ENCODE peak calls at places on chromosomes 1 and 21, in nine cellular contexts. C, N, X, H, F, A, D, Y and M are unnamed samples.

GRCh38 chr1:36258960-36259344 is 34.7 kb downstream of the THRAP3 start:
- DNase-seq in D (peak; percentile 36), N (no peak), H (no peak), A (no peak), C (no peak), F (no peak), Y (no peak), X (no peak), M (no peak)

GRCh38 chr1:114111731-114112661 is 41.7 kb downstream of the SYT6 start:
- DNase-seq in N (no peak), A (no peak), Y (no peak), H (no peak), X (no peak), C (peak; percentile 15), F (no peak), D (no peak), M (no peak)

GRCh38 chr1:52769346-52770033 is 43.2 kb downstream of the ZYG11B start:
- DNase-seq in Y (no peak), A (no peak), N (no peak), D (no peak), H (no peak), X (no peak), C (no peak), F (no peak), M (no peak)

GRCh38 chr1:244450597-244451538 is 841 bp downstream of the ADSS2 start:
- DNase-seq in Y (peak; percentile 63), X (peak; percentile 93), A (peak; percentile 80), D (peak; percentile 89), H (peak; percentile 38), F (peak; percentile 83), N (peak; percentile 44), C (peak; percentile 40), M (peak; percentile 74)

GRCh38 chr1:68232354-68233148 is at the start of gene WLS:
- DNase-seq in F (peak; percentile 89), C (peak; percentile 47), A (no peak), D (peak; percentile 80), X (peak; percentile 96), H (peak; percentile 83), Y (peak; percentile 88), N (no peak), M (peak; percentile 81)

GRCh38 chr1:52748119-52748518 is 21.9 kb downstream of the ZYG11B start:
- DNase-seq in N (no peak), Y (no peak), X (no peak), F (no peak), H (no peak), C (no peak), D (no peak), A (no peak), M (no peak)

GRCh38 chr1:8217809-8218208 is 100.1 kb upstream of the SLC45A1 start:
- DNase-seq in H (no peak), A (no peak), X (no peak), F (no peak), N (no peak), D (no peak), C (no peak), Y (no peak), M (no peak)

GRCh38 chr1:62022348-62022747 is 172.3 kb upstream of the L1TD1 start:
- DNase-seq in F (no peak), D (no peak), C (no peak), H (no peak), X (no peak), A (no peak), Y (no peak), N (no peak), M (no peak)

GRCh38 chr1:202848191-202848542 is 37.4 kb downstream of the PCAT6 start:
- DNase-seq in X (no peak), Y (no peak), A (no peak), H (no peak), C (no peak), N (no peak), F (no peak), D (peak; percentile 8), M (no peak)

GRCh38 chr1:230271396-230272035 is 154.6 kb downstream of the PGBD5 start:
- DNase-seq in Y (no peak), N (no peak), H (no peak), F (peak; percentile 63), D (no peak), A (no peak), C (no peak), X (no peak), M (no peak)

GRCh38 chr1:23980725-23981063 is 567 bp upstream of the SRSF10 start:
- DNase-seq in A (peak; percentile 88), X (peak; percentile 84), F (no peak), H (no peak), D (peak; percentile 64), C (no peak), Y (no peak), N (peak; percentile 49), M (peak; percentile 32)

GRCh38 chr1:160291248-160292220 is 6.6 kb upstream of the PEX19 start:
- DNase-seq in D (peak; percentile 70), X (peak; percentile 89), A (peak; percentile 76), H (peak; percentile 71), Y (peak; percentile 55), C (peak; percentile 62), N (peak; percentile 65), F (no peak), M (peak; percentile 54)

GRCh38 chr1:25875154-25875855 is at the start of gene PAQR7:
- DNase-seq in N (peak; percentile 96), H (peak; percentile 87), A (peak; percentile 68), F (peak; percentile 86), X (peak; percentile 91), D (peak; percentile 70), Y (peak; percentile 87), C (peak; percentile 15), M (peak; percentile 79)

GRCh38 chr21:32900814-32901213 is 124.9 kb upstream of the OLIG2 start:
- DNase-seq in D (no peak), F (no peak), H (no peak), C (no peak), Y (no peak), N (no peak), X (no peak), A (no peak), M (no peak)

GRCh38 chr1:3283849-3284248 is 170.6 kb upstream of the ARHGEF16 start:
- DNase-seq in Y (peak; percentile 58), A (peak; percentile 26), D (no peak), F (no peak), C (peak; percentile 27), H (peak; percentile 63), X (no peak), N (peak; percentile 70), M (no peak)

GRCh38 chr1:167763525-167764220 is 41.9 kb downstream of the MPZL1 start:
- DNase-seq in H (no peak), N (no peak), A (no peak), X (no peak), D (no peak), Y (no peak), C (no peak), F (no peak), M (no peak)
- TF ChIP-seq CTCF in H (no peak), N (no peak), A (no peak), X (no peak), D (no peak), Y (no peak), C (no peak), F (no peak), M (no peak)

GRCh38 chr21:21436012-21436545 is 437.9 kb downstream of the NCAM2 start:
- DNase-seq in A (no peak), D (peak; percentile 49), F (no peak), X (no peak), C (no peak), Y (no peak), H (no peak), N (no peak), M (no peak)
- TF ChIP-seq POLR2A in A (no peak), D (no peak), F (no peak), X (no peak), C (no peak), Y (no peak), H (no peak), N (no peak), M (no peak)

GRCh38 chr21:44574457-44575306 is 1.2 kb downstream of the KRTAP10-4 start:
- DNase-seq in X (peak; percentile 46), A (no peak), C (no peak), N (no peak), H (peak; percentile 48), Y (no peak), D (no peak), F (peak; percentile 56), M (no peak)
- TF ChIP-seq CTCF in X (no peak), A (no peak), C (no peak), N (no peak), H (no peak), Y (no peak), D (no peak), F (no peak), M (no peak)

GRCh38 chr1:45327644-45328515 is 1.2 kb downstream of the HPDL start:
- DNase-seq in X (peak; percentile 65), A (peak; percentile 74), H (no peak), D (no peak), F (no peak), C (no peak), N (peak; percentile 11), Y (no peak), M (no peak)

GRCh38 chr1:45328680-45329079 is 2.0 kb downstream of the HPDL start:
- DNase-seq in X (peak; percentile 65), Y (no peak), C (no peak), H (no peak), D (no peak), A (no peak), F (no peak), N (peak; percentile 10), M (no peak)

GRCh38 chr1:45325816-45326506 is 734 bp upstream of the HPDL start:
- DNase-seq in X (peak; percentile 70), H (peak; percentile 22), D (no peak), F (no peak), N (no peak), Y (no peak), C (no peak), A (no peak), M (no peak)

GRCh38 chr1:45329445-45329844 is 2.8 kb downstream of the HPDL start:
- DNase-seq in X (peak; percentile 56), Y (no peak), D (no peak), H (no peak), A (no peak), N (peak; percentile 44), C (no peak), F (no peak), M (no peak)

DNA sequence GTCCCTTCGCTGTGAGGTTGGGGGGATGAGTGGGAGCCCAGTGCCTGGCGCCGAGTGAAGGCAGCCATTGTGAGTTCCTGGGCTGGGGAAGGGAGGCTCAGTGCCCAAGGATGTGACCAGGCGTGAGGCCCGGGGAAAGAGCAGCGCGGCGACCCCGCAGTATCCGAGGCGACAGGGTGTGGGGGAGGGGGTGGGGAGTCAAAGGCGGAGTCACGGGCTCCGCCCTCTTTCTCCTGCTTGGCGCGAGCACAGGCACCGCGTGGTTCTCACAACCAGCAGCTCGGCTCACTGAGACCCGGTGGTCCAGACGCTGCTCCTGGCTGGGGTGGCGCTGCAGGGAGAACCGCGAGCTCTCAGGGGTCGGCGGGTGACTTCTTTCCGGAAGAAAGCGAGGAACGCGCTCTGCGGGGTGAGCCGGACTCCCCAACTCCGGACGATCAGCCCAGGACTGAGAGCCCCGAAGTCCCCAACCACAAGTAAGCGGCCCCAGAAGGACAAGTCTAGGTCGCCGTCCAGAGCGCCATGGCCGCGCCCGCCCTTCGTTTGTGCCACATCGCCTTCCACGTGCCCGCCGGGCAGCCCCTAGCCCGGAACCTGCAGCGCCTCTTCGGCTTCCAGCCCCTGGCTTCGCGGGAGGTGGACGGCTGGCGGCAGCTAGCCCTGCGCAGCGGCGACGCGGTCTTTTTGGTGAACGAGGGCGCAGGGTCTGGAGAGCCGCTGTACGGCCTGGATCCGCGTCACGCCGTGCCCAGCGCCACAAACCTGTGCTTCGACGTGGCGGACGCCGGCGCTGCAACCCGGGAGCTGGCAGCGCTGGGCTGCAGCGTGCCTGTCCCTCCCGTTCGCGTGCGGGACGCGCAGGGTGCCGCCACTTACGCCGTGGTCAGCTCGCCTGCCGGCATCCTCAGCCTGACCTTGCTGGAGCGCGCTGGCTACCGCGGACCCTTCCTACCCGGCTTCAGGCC is at the start of gene HPDL:
- DNase-seq in Y (peak; percentile 74), N (peak; percentile 41), A (peak; percentile 92), D (peak; percentile 27), X (peak; percentile 90), C (peak; percentile 58), F (no peak), H (peak; percentile 66), M (peak; percentile 70)
- TF ChIP-seq POLR2A in Y (no peak), N (no peak), A (peak; percentile 96), D (no peak), X (no peak), C (peak; percentile 42), F (no peak), H (no peak), M (no peak)